ENCODE peak calls at places on chromosomes 3 and 15, in ten cellular contexts. K, G, Q, W, N, X, Z, B, U and I are unnamed samples.

GRCh38 chr3:98824256-98824655 is 61.1 kb downstream of the ST3GAL6 start:
- DNase-seq in K (no peak), G (no peak), Q (no peak), W (no peak), N (no peak), X (no peak), Z (no peak), B (no peak), U (no peak), I (no peak)

GRCh38 chr3:112035241-112035640 is 705 bp downstream of the TMPRSS7 start:
- DNase-seq in K (no peak), G (no peak), Q (no peak), W (no peak), N (no peak), X (no peak), Z (no peak), B (no peak), U (no peak), I (no peak)

GRCh38 chr3:39269528-39269927 is 10.3 kb downstream of the CX3CR1 start:
- DNase-seq in K (no peak), G (no peak), Q (no peak), W (no peak), N (no peak), X (no peak), Z (no peak), B (no peak), U (no peak), I (no peak)

GRCh38 chr3:13014755-13015285 is 58.4 kb downstream of the IQSEC1 start:
- DNase-seq in K (no peak), G (no peak), Q (peak), W (no peak), N (no peak), X (no peak), Z (peak), B (no peak), U (no peak), I (no peak)

GRCh38 chr3:66498718-66499611 is 1.9 kb downstream of the LRIG1 start:
- DNase-seq in K (no peak), G (peak), Q (no peak), W (no peak), N (no peak), X (peak), Z (peak), B (no peak), U (no peak), I (peak)

GRCh38 chr15:63321462-63321861 is 44.1 kb downstream of the APH1B start:
- DNase-seq in K (no peak), G (no peak), Q (no peak), W (no peak), N (no peak), X (no peak), Z (no peak), B (no peak), U (no peak), I (no peak)

GRCh38 chr3:183265713-183266417 is 12.8 kb downstream of the B3GNT5 start:
- DNase-seq in K (no peak), G (no peak), Q (no peak), W (peak), N (no peak), X (peak), Z (no peak), B (no peak), U (no peak), I (no peak)

GRCh38 chr15:73340502-73341192 is 28.1 kb downstream of the HCN4 start:
- DNase-seq in K (no peak), G (no peak), Q (no peak), W (no peak), N (no peak), X (no peak), Z (no peak), B (no peak), U (no peak), I (no peak)

GRCh38 chr3:155497930-155498647 is 204.6 kb upstream of the STRIT1 start:
- DNase-seq in K (peak), G (no peak), Q (no peak), W (no peak), N (no peak), X (peak), Z (no peak), B (no peak), U (no peak), I (no peak)

GRCh38 chr3:183897606-183898384 is 13.1 kb upstream of the PARL start:
- DNase-seq in K (no peak), G (no peak), Q (no peak), W (no peak), N (no peak), X (no peak), Z (no peak), B (no peak), U (peak), I (peak)

GRCh38 chr3:48411041-48411588 is 18.8 kb downstream of the PLXNB1 start:
- DNase-seq in K (no peak), G (no peak), Q (peak), W (no peak), N (no peak), X (no peak), Z (peak), B (no peak), U (no peak), I (no peak)

GRCh38 chr3:125150525-125151436 is 61.8 kb downstream of the SLC12A8 start:
- DNase-seq in K (no peak), G (no peak), Q (peak), W (peak), N (peak), X (peak), Z (no peak), B (peak), U (no peak), I (peak)

GRCh38 chr3:14455571-14456317 is 53.3 kb downstream of the SLC6A6 start:
- DNase-seq in K (no peak), G (no peak), Q (peak), W (no peak), N (no peak), X (no peak), Z (peak), B (no peak), U (no peak), I (no peak)